ENCODE peak calls at places on chromosomes 5 and 9, in six cellular contexts. K is IMR-90, B is H1, N is mesenchymal stem cell, Z is trophoblast cell, F is H9. P is an unnamed sample. For H3K4me1, the result is how much of the 10 kb centered on the place peaks cover.

GRCh38 chr9:69085523-69086283 is 50.2 kb downstream of the FXN start:
- DNase-seq in B (no peak), Z (no peak), F (no peak), N (peak), K (peak), P (no peak)

GRCh38 chr5:56269216-56269927 is 36.2 kb upstream of the ANKRD55 start:
- DNase-seq in B (no peak), K (peak), Z (no peak), F (peak), N (peak), P (no peak)

GRCh38 chr5:180639743-180640300 is 9.6 kb downstream of the FLT4 start:
- DNase-seq in F (peak), K (no peak), N (no peak), Z (no peak), B (no peak), P (no peak)

GRCh38 chr5:56078271-56078670 is 83.5 kb upstream of the IL6ST start:
- DNase-seq in Z (no peak), N (no peak), K (no peak), F (no peak), B (no peak), P (no peak)

GRCh38 chr5:179852993-179853547 is 5.5 kb downstream of the MRNIP start:
- DNase-seq in F (no peak), K (no peak), Z (no peak), B (no peak), N (no peak), P (no peak)

GRCh38 chr5:125528881-125529280 is 782.4 kb upstream of the ZNF608 start:
- DNase-seq in F (no peak), K (peak), B (no peak), Z (no peak), N (no peak), P (no peak)

GRCh38 chr9:26329974-26330373 is 562.6 kb downstream of the CAAP1 start:
- DNase-seq in Z (no peak), B (no peak), N (no peak), K (no peak), F (no peak), P (no peak)

GRCh38 chr5:168008555-168008954 is 282.9 kb upstream of the WWC1 start:
- DNase-seq in Z (no peak), N (no peak), F (no peak), B (no peak), K (no peak), P (no peak)

GRCh38 chr5:157476699-157477408 is 16.8 kb downstream of the NIPAL4 start:
- DNase-seq in K (peak), B (no peak), N (peak), Z (peak), F (peak), P (peak)

GRCh38 chr9:111582888-111583287 is 16.6 kb downstream of the PTGR1 start:
- DNase-seq in F (no peak), K (peak), Z (no peak), N (no peak), B (no peak), P (no peak)

GRCh38 chr9:130913599-130914416 is 17.2 kb upstream of the QRFP start:
- DNase-seq in K (no peak), N (no peak), F (no peak), Z (no peak), B (no peak), P (no peak)

GRCh38 chr5:142735323-142736246 is 34.6 kb upstream of the ARHGAP26 start:
- DNase-seq in Z (no peak), N (no peak), K (no peak), F (no peak), B (no peak), P (no peak)

GRCh38 chr9:19102181-19102630 is 498 bp downstream of the HAUS6 start:
- DNase-seq in N (peak), K (peak), B (peak), Z (no peak), F (no peak), P (no peak)

GRCh38 chr5:27403248-27403882 is 365.0 kb upstream of the CDH9 start:
- DNase-seq in Z (no peak), F (no peak), N (peak), K (no peak), B (no peak), P (no peak)

GRCh38 chr9:69980591-69980990 is 63.1 kb upstream of the MAMDC2 start:
- DNase-seq in Z (no peak), F (no peak), B (no peak), N (no peak), K (no peak), P (no peak)

GRCh38 chr9:116360974-116361373 is 207.4 kb downstream of the PAPPA start:
- DNase-seq in Z (no peak), K (no peak), N (no peak), F (no peak), B (no peak), P (no peak)

GRCh38 chr5:128905225-128906110 is 59.8 kb upstream of the SLC27A6 start:
- DNase-seq in F (no peak), N (peak), Z (peak), B (no peak), K (peak), P (peak)

GRCh38 chr9:137311971-137312851 is 10.1 kb upstream of the NRARP start:
- DNase-seq in N (no peak), Z (no peak), B (no peak), K (no peak), F (no peak), P (no peak)

GRCh38 chr9:112355305-112355953 is 22.0 kb upstream of the PTBP3 start:
- DNase-seq in F (no peak), B (no peak), N (no peak), Z (no peak), K (no peak), P (no peak)

GRCh38 chr5:122608222-122608621 is 166.7 kb upstream of the SNX2 start:
- DNase-seq in Z (no peak), F (no peak), B (no peak), K (no peak), N (no peak), P (no peak)

GRCh38 chr9:109164040-109164439 is 3.0 kb downstream of the FRRS1L start:
- DNase-seq in N (no peak), Z (no peak), B (no peak), K (no peak), F (no peak), P (no peak)

GRCh38 chr5:16899171-16899570 is 36.9 kb downstream of the MYO10 start:
- DNase-seq in F (no peak), N (no peak), K (no peak), B (no peak), Z (peak), P (no peak)

GRCh38 chr9:79222483-79222882 is 349.3 kb upstream of the TLE4 start:
- DNase-seq in N (peak), B (no peak), K (no peak), F (no peak), Z (no peak), P (no peak)

GRCh38 chr5:1344975-1345838 is at the start of gene CLPTM1L:
- DNase-seq in F (peak), Z (peak), B (peak), N (peak), K (peak), P (peak)
- H3K4ac ChIP-seq in F (no peak), Z (peak), B (no peak), N (peak), K (peak), P (no peak)

GRCh38 chr9:71676460-71676859 is 91.9 kb downstream of the CEMIP2 start:
- DNase-seq in Z (no peak), F (no peak), N (no peak), K (no peak), B (no peak), P (no peak)
- H3K14ac ChIP-seq in Z (no peak), F (no peak), N (no peak), K (no peak), B (no peak), P (no peak)

DNA sequence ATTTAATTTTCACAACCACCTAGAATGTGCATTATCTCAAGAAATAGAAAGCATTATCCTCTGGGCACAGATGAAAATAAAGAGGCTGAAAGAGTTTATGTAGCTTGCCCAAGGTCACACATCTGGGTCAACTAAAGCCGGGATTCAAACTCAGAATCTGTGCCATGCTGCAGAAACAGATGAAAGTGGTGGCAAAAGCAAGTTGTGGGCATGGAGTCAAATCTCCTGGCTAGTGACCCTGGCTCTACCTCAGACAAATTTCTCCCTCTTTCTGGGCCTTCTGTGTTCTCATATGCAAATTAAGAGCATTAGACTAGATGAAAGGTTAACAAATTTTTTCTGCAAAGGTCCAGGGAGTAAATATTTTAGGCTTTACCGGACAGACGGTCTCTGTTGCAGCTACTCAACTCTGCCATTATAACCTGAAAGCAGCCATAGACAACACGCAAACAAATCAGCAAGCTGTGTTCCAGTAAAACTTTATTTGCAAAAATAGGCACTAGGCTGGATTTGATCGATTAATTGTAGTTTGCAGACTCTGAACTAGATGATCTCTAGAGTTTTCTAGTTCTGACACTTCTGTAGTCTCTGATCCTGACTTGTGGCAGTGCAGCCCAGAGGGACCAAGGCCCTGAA is 6.0 kb upstream of the ADRA1B start:
- DNase-seq in B (no peak), Z (no peak), K (no peak), N (no peak), F (no peak), P (no peak)
- H3K4me1 ChIP-seq in B (under half), Z (under half), K (under half), N (under half), F (under half), P (under half)

DNA sequence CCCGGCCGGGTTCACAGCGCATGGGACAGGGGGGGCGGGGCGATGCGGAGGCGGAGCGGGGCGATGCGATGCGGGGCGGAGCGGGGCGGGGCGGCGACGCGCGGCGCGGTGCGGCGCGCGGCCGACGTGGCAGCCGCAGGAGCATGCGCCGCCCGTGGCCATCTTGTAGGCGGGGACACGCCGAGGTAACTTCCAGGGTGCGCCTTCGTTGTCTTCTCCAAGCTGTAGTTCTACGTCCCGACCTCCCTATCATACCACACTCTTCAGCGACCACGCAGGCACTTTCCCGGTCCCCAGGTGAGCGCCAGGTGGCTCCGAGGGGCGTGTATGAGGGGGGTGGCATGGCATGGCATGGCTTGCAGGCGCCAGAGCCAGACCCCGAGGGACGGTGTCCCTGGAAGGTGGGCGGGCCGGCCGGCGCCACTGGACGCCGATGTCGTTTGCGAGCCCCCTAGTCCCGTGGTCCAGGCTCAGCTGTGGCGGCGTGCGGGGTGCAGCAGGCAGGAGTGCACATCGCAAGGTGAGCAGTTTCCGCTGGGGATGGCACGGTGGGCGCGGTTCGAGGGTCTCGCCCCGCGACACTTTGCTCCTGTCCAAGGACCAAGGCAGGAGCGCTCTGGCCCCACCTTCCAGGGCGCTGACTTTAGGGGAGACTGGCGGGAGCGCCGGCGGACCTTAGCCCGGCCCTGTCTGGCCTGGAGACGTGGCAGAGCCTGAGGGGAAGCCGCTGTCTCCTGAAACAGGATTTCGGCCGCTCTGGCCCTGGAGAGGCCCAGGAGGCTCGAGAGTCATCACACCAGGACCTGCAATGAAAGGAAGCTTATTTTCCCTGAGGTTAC is at the start of gene PRRC1:
- DNase-seq in N (peak), Z (peak), F (peak), K (peak), B (peak), P (peak)
- H3K4ac ChIP-seq in N (peak), Z (peak), F (no peak), K (peak), B (peak), P (peak)

GRCh38 chr5:7050986-7051385 is 337.8 kb downstream of the TENT4A start:
- DNase-seq in K (no peak), Z (no peak), F (no peak), B (no peak), N (no peak), P (no peak)

GRCh38 chr5:7047862-7048261 is 334.6 kb downstream of the TENT4A start:
- DNase-seq in K (no peak), B (no peak), N (no peak), Z (no peak), F (no peak), P (no peak)

GRCh38 chr5:7053528-7054209 is 340.4 kb downstream of the TENT4A start:
- DNase-seq in B (no peak), F (no peak), Z (no peak), K (no peak), N (no peak), P (no peak)

GRCh38 chr5:7053125-7053524 is 339.9 kb downstream of the TENT4A start:
- DNase-seq in Z (no peak), N (no peak), F (no peak), K (no peak), B (no peak), P (no peak)
- H3K14ac ChIP-seq in Z (no peak), N (no peak), F (no peak), K (no peak), B (no peak), P (no peak)

GRCh38 chr9:113588936-113589335 is 125.4 kb downstream of the RGS3 start:
- DNase-seq in Z (no peak), F (no peak), N (no peak), K (no peak), B (no peak), P (no peak)
- H3K4me1 ChIP-seq in Z (under half), F (under half), N (under half), K (under half), B (under half), P (under half)

DNA sequence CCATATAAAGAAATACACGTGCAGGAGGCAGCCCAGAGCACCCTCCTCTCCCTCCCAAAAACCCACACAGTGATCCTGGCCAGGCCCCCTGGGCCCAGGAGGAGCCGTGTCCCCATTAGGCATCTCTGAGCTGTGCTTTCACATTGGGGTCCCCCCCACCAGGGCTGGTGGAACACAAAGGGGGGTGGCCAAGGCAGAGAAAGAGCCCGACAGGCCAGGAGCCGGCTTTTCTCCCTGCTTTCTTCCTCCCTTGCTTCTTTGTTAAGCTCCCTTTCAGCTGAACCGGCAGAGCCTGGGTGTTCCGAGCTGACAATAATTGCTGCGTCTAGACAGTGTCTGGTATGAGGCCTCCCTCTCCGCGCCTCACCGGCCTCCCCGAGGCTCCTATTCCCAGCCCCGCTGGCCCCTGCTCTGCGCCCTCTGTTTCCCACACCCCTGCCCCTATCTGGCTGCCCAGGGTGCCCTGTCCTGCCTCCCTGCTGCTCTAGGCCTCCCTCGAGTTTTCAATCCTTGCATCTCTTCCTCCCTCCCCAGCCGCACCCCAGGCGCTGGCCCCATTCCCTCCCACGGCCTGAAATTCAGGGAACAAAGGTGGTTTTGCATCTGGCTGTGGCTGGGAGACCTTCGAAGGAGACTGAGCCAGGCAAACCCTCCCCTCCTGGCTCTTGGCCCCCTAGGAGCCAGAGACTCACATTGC is 120.6 kb downstream of the C9orf50 start:
- DNase-seq in B (peak), K (no peak), Z (peak), F (no peak), N (peak), P (peak)
- H3K4ac ChIP-seq in B (no peak), K (peak), Z (peak), F (no peak), N (peak), P (no peak)

P was measured in neuronal stem cell.